ENCODE peak calls at places on chromosomes 4 and X, in ten cellular contexts. Q, O, B, V, M, K, N, S, C and G are unnamed samples. For H3K9me3, the result is how much of the 10 kb centered on the place peaks cover.

GRCh38 chr4:38757945-38758344 is 24.8 kb downstream of the TLR10 start:
- DNase-seq in C (peak), S (no peak), N (no peak), Q (no peak), O (peak), B (no peak), M (no peak), K (no peak), V (peak), G (no peak)

GRCh38 chr4:106868381-106869035 is 167.6 kb downstream of the DKK2 start:
- DNase-seq in B (no peak), S (no peak), N (no peak), K (peak), V (no peak), C (no peak), Q (no peak), O (peak), M (no peak), G (no peak)

GRCh38 chrX:110050386-110050785 is 47.5 kb downstream of the TMEM164 start:
- DNase-seq in V (no peak), Q (no peak), B (no peak), N (no peak), O (no peak), K (no peak), S (no peak), M (no peak), C (no peak), G (no peak)

GRCh38 chr4:129641179-129641578 is 545.2 kb downstream of the C4orf33 start:
- DNase-seq in C (peak), V (peak), Q (no peak), N (no peak), S (no peak), O (peak), M (peak), K (peak), B (no peak), G (peak)

GRCh38 chrX:119759333-119759766 is 962 bp downstream of the SOWAHD start:
- DNase-seq in C (no peak), M (no peak), K (no peak), O (no peak), S (no peak), Q (no peak), B (no peak), N (no peak), V (no peak), G (no peak)

GRCh38 chr4:102824398-102824797 is 3.0 kb downstream of the UBE2D3 start:
- DNase-seq in V (no peak), K (no peak), N (no peak), S (no peak), C (no peak), B (no peak), O (no peak), Q (no peak), M (no peak), G (no peak)

GRCh38 chr4:78954048-78954666 is 14.9 kb upstream of the PAQR3 start:
- DNase-seq in N (no peak), S (no peak), O (peak), B (no peak), V (peak), M (no peak), C (peak), K (peak), Q (no peak), G (no peak)

GRCh38 chrX:31255310-31256033 is 183.6 kb upstream of the FTHL17 start:
- DNase-seq in C (no peak), M (no peak), K (no peak), S (no peak), V (no peak), O (no peak), B (no peak), N (no peak), Q (no peak), G (no peak)

GRCh38 chr4:8201341-8201781 is 2.3 kb downstream of the SH3TC1 start:
- DNase-seq in N (no peak), B (no peak), M (no peak), C (no peak), Q (no peak), K (no peak), O (no peak), S (no peak), V (peak), G (no peak)

GRCh38 chrX:22171287-22172060 is 101.2 kb upstream of the CBLL2 start:
- DNase-seq in V (no peak), M (no peak), B (no peak), C (no peak), O (no peak), N (no peak), S (no peak), Q (no peak), K (peak), G (no peak)

GRCh38 chr4:4457803-4458550 is 71.1 kb downstream of the NSG1 start:
- DNase-seq in V (no peak), S (no peak), K (no peak), M (no peak), N (no peak), O (no peak), C (no peak), Q (no peak), B (no peak), G (no peak)

GRCh38 chr4:127778102-127778501 is 4.0 kb upstream of the HSPA4L start:
- DNase-seq in B (no peak), S (no peak), C (no peak), M (no peak), V (no peak), O (no peak), Q (no peak), K (no peak), N (no peak), G (no peak)

GRCh38 chr4:24856586-24856985 is 56.3 kb downstream of the CCDC149 start:
- DNase-seq in B (peak), C (no peak), K (no peak), V (no peak), Q (no peak), M (no peak), N (no peak), S (no peak), O (no peak), G (peak)

GRCh38 chrX:39242187-39242586 is 440.9 kb downstream of the MID1IP1 start:
- DNase-seq in K (peak), C (no peak), N (no peak), S (no peak), Q (no peak), M (no peak), B (no peak), V (peak), O (peak), G (no peak)

GRCh38 chr4:10607206-10607605 is 77.4 kb downstream of the CLNK start:
- DNase-seq in O (no peak), K (no peak), M (no peak), S (no peak), B (no peak), N (no peak), V (no peak), C (no peak), Q (no peak), G (no peak)

GRCh38 chr4:187209921-187210613 is 486.4 kb upstream of the FAT1 start:
- DNase-seq in B (no peak), V (no peak), N (no peak), M (no peak), Q (no peak), C (no peak), O (no peak), K (no peak), S (no peak), G (peak)

GRCh38 chr4:116516711-116517110 is 568.7 kb downstream of the TRAM1L1 start:
- DNase-seq in V (no peak), O (no peak), B (no peak), M (no peak), S (no peak), Q (no peak), C (no peak), N (no peak), K (no peak), G (no peak)

GRCh38 chrX:115494133-115494532 is 66.8 kb upstream of the PLS3 start:
- DNase-seq in Q (no peak), B (no peak), V (no peak), K (no peak), S (no peak), M (no peak), O (no peak), C (no peak), N (no peak), G (no peak)

GRCh38 chrX:39613997-39614679 is 483.6 kb downstream of the BCOR start:
- DNase-seq in M (no peak), S (no peak), O (no peak), B (no peak), Q (no peak), C (no peak), K (no peak), N (no peak), V (no peak), G (no peak)

GRCh38 chr4:5152521-5152920 is 101.2 kb downstream of the STK32B start:
- DNase-seq in N (no peak), M (no peak), B (no peak), K (no peak), Q (no peak), O (no peak), S (no peak), V (no peak), C (no peak), G (no peak)

GRCh38 chrX:122866527-122866926 is 317.6 kb upstream of the GRIA3 start:
- DNase-seq in B (no peak), C (no peak), K (no peak), S (no peak), M (no peak), N (no peak), V (no peak), O (no peak), Q (no peak), G (no peak)

GRCh38 chr4:183783933-183784622 is 121.0 kb upstream of the STOX2 start:
- DNase-seq in S (no peak), O (no peak), M (no peak), Q (no peak), C (no peak), B (no peak), N (no peak), V (no peak), K (no peak), G (peak)

GRCh38 chrX:24149346-24150050 is at the start of gene ZFX:
- DNase-seq in M (peak), C (peak), B (no peak), N (peak), K (peak), S (no peak), Q (peak), V (peak), O (no peak), G (peak)

DNA sequence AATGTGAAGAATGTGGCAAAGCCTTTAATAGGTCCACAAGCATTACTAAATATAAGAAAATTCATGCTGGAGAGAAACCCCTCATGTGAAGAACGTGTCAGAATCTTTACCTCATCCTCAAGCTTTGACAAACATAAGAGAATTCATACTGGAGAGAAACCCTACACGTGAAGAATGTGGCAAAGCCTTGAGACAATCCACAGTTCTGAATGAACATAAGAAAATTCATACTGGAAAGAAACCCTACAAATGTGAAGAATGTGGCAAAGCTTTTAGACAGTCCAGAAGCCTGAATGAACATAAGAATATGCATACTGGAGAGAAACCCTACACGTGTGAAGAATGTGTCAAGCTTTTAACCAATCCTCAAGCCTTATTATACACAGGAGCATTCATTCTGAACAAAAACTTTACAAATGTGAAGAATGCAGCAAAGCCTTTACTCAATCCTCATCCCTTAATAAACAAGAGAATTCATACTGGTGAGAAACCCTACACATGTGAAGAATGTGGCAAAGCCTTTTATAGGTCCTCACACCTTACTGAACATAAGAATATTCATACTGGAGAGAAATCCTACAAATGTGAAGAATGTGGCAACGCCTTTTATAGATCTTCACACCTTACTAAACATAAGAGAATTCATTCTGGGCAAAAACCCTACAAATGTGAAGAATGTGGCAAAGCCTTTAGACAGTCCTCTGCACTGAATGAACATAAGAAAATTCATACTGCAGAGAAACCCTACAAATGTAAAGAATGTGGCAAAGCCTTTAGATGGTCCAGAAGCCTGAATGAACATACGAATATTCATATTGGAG is 51.1 kb downstream of the ZNF732 start:
- DNase-seq in O (no peak), C (no peak), N (no peak), V (no peak), S (no peak), Q (no peak), B (no peak), K (no peak), M (no peak), G (no peak)
- H3K9me3 ChIP-seq in O (under half), C (under half), N (under half), V (half or more), S (half or more), Q (under half), B (half or more), K (half or more), M (half or more), G (under half)

GRCh38 chr4:91567594-91567993 is 736.2 kb upstream of the GRID2 start:
- DNase-seq in O (no peak), M (no peak), S (no peak), C (no peak), K (no peak), B (no peak), N (no peak), Q (no peak), V (no peak), G (no peak)
- H3K9me3 ChIP-seq in O (under half), M (under half), S (under half), C (under half), K (under half), B (under half), N (under half), Q (under half), V (under half), G (under half)

GRCh38 chrX:67435536-67435935 is 108.3 kb upstream of the AR start:
- DNase-seq in K (no peak), O (no peak), C (no peak), B (no peak), Q (no peak), S (no peak), N (no peak), M (no peak), V (no peak), G (no peak)
- H3K9me3 ChIP-seq in K (under half), O (under half), C (under half), B (under half), Q (under half), S (under half), N (under half), M (under half), V (under half), G (under half)

GRCh38 chr4:125244848-125245450 is 69.8 kb upstream of the FAT4 start:
- DNase-seq in O (no peak), N (no peak), S (no peak), Q (no peak), C (no peak), K (peak), B (no peak), M (no peak), V (no peak), G (no peak)

DNA sequence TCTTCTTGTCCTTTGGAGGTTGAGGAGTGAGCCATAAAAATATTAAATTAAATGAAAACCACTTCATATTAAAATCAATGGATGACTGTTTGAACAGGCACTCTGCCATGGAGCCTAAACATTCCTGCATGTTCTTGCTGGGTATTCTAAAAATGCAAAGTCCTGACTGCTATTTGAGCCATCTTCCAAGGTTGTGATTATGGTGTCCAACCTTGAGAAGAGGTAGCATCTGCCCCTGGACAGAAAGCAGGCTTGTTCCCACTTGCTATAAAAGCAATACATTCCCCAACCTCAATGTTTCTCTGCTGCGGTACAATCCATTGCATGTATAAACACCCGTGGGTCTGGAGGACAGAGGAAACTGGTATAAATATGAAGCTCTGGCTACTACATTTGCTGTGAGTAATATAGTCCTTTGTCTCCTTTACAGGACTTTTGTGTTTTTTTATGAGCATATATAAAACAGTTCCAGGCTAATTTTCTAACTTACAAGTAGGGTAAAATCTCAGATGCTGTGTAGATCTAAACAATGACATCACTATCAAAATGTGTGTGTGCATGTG is 70.8 kb upstream of the FAT4 start:
- DNase-seq in M (no peak), Q (no peak), K (no peak), O (no peak), S (no peak), B (no peak), C (no peak), V (no peak), N (no peak), G (no peak)
- H3K9me3 ChIP-seq in M (under half), Q (under half), K (under half), O (under half), S (under half), B (under half), C (under half), V (under half), N (under half), G (under half)

GRCh38 chr4:41433361-41433760 is 104.6 kb upstream of the LIMCH1 start:
- DNase-seq in K (no peak), N (no peak), B (no peak), C (no peak), Q (no peak), M (no peak), V (no peak), O (no peak), S (no peak), G (no peak)
- H3K9me3 ChIP-seq in K (under half), N (under half), B (under half), C (under half), Q (under half), M (under half), V (under half), O (under half), S (under half), G (under half)

GRCh38 chr4:145609494-145610427 is 9.4 kb upstream of the MMAA start:
- DNase-seq in K (peak), M (peak), S (no peak), V (peak), Q (peak), C (peak), O (peak), B (peak), N (peak), G (no peak)

GRCh38 chr4:145602129-145602760 is 16.9 kb upstream of the MMAA start:
- DNase-seq in M (no peak), S (no peak), K (no peak), O (no peak), C (no peak), Q (no peak), V (no peak), N (no peak), B (no peak), G (no peak)

GRCh38 chr4:145605941-145606340 is 13.2 kb upstream of the MMAA start:
- DNase-seq in B (no peak), M (no peak), S (no peak), V (no peak), O (no peak), N (no peak), K (no peak), C (no peak), Q (no peak), G (no peak)
- H3K9me3 ChIP-seq in B (under half), M (under half), S (under half), V (under half), O (under half), N (under half), K (under half), C (under half), Q (under half), G (under half)

GRCh38 chrX:124030520-124030919 is 69.0 kb downstream of the STAG2 start:
- DNase-seq in M (no peak), B (no peak), Q (no peak), C (no peak), K (no peak), S (no peak), V (no peak), N (no peak), O (no peak), G (no peak)
- H3K9me3 ChIP-seq in M (under half), B (under half), Q (under half), C (under half), K (under half), S (under half), V (under half), N (under half), O (under half), G (under half)

GRCh38 chrX:435536-436122 is 48.9 kb upstream of the PPP2R3B start:
- DNase-seq in B (no peak), M (no peak), Q (peak), K (no peak), N (no peak), O (no peak), C (no peak), V (no peak), S (no peak), G (no peak)
- H3K9me3 ChIP-seq in B (under half), M (under half), Q (under half), K (under half), N (under half), O (under half), C (under half), V (under half), S (under half), G (under half)

GRCh38 chrX:149074429-149074828 is 430.7 kb downstream of the IDS start:
- DNase-seq in O (no peak), Q (no peak), M (peak), S (no peak), C (no peak), K (peak), V (peak), N (no peak), B (no peak), G (peak)
- H3K9me3 ChIP-seq in O (under half), Q (under half), M (under half), S (under half), C (under half), K (under half), V (under half), N (under half), B (under half), G (under half)

GRCh38 chr4:151097759-151098158 is 1.7 kb upstream of the RPS3A start:
- DNase-seq in M (no peak), V (no peak), Q (no peak), O (no peak), S (no peak), C (no peak), K (no peak), N (no peak), B (no peak), G (no peak)
- H3K9me3 ChIP-seq in M (under half), V (under half), Q (under half), O (under half), S (under half), C (under half), K (under half), N (under half), B (under half), G (under half)